ENCODE peak calls at places on chromosomes 1 and 21, in four cellular contexts. D is K562, Q is H1, L is HepG2. C is an unnamed sample.
A peak's percentile ranks its signal among the peaks of the same experiment; 100 is the strongest.

GRCh38 chr1:119964673-119965363 is 68.5 kb upstream of the ADAM30 start:
- DNase-seq in D (no peak), Q (no peak), L (no peak), C (no peak)

GRCh38 chr1:24949331-24949881 is 19.3 kb upstream of the RUNX3 start:
- DNase-seq in D (no peak), Q (no peak), L (peak; percentile 15), C (no peak)

GRCh38 chr1:245108909-245109308 is 45.9 kb upstream of the KIF26B start:
- DNase-seq in D (no peak), Q (no peak), L (no peak), C (no peak)

GRCh38 chr1:172414331-172414730 is 6.2 kb upstream of the C1orf105 start:
- DNase-seq in D (no peak), Q (no peak), L (no peak), C (no peak)

GRCh38 chr1:114521396-114522263 is 10.6 kb upstream of the TRIM33 start:
- DNase-seq in D (no peak), Q (no peak), L (no peak), C (no peak)

GRCh38 chr1:15314328-15315281 is 67.6 kb downstream of the FHAD1 start:
- DNase-seq in D (no peak), Q (no peak), L (no peak), C (no peak)

GRCh38 chr1:194014004-194014403 is 827.6 kb upstream of the B3GALT2 start:
- DNase-seq in D (no peak), Q (no peak), L (no peak), C (no peak)

GRCh38 chr1:170732262-170732595 is 68.3 kb downstream of the PRRX1 start:
- DNase-seq in D (no peak), Q (no peak), L (no peak), C (no peak)

GRCh38 chr1:108646661-108647269 is 14.1 kb downstream of the HENMT1 start:
- DNase-seq in D (no peak), Q (no peak), L (peak; percentile 84), C (no peak)

GRCh38 chr1:224494343-224494742 is 59.7 kb upstream of the WDR26 start:
- DNase-seq in D (no peak), Q (no peak), L (no peak), C (no peak)

GRCh38 chr1:8560611-8561544 is 243.0 kb downstream of the SLC45A1 start:
- DNase-seq in D (peak; percentile 53), Q (no peak), L (peak; percentile 61), C (peak; percentile 15)

GRCh38 chr1:2476066-2476999 is at the start of gene PLCH2:
- DNase-seq in D (no peak), Q (no peak), L (no peak), C (no peak)

GRCh38 chr1:40662864-40663263 is 2.6 kb downstream of the RIMS3 start:
- DNase-seq in D (no peak), Q (no peak), L (no peak), C (no peak)

GRCh38 chr1:84246228-84246627 is 55.3 kb upstream of the SAMD13 start:
- DNase-seq in D (no peak), Q (no peak), L (no peak), C (no peak)

GRCh38 chr1:117573386-117574040 is 32.3 kb upstream of the TENT5C start:
- DNase-seq in D (no peak), Q (no peak), L (no peak), C (no peak)

GRCh38 chr21:41283211-41283818 is 33.3 kb upstream of the FAM3B start:
- DNase-seq in D (peak; percentile 56), Q (no peak), L (peak; percentile 74), C (peak; percentile 69)

GRCh38 chr1:222592171-222592570 is 2.4 kb upstream of the TAF1A start:
- DNase-seq in D (no peak), Q (no peak), L (no peak), C (no peak)

GRCh38 chr1:17287377-17287776 is 20.6 kb upstream of the PADI4 start:
- DNase-seq in D (no peak), Q (no peak), L (no peak), C (peak; percentile 75)

GRCh38 chr1:51241119-51241518 is 5.0 kb downstream of the RNF11 start:
- DNase-seq in D (no peak), Q (no peak), L (no peak), C (no peak)
- TF ChIP-seq RFX5 in D (no peak), Q (no peak), L (no peak), C (no peak)

GRCh38 chr1:208242829-208243521 is 1.2 kb downstream of the PLXNA2 start:
- DNase-seq in D (peak; percentile 47), Q (no peak), L (no peak), C (peak; percentile 33)
- TF ChIP-seq RNF2 in D (no peak), Q (no peak), L (no peak), C (no peak)

GRCh38 chr1:37071829-37072228 is 37.5 kb upstream of the GRIK3 start:
- DNase-seq in D (no peak), Q (no peak), L (no peak), C (no peak)
- TF ChIP-seq RFX5 in D (no peak), Q (no peak), L (no peak), C (no peak)

GRCh38 chr1:79079770-79080169 is 73.2 kb upstream of the ADGRL4 start:
- DNase-seq in D (no peak), Q (peak; percentile 13), L (no peak), C (peak; percentile 4)
- TF ChIP-seq RNF2 in D (no peak), Q (no peak), L (no peak), C (no peak)

DNA sequence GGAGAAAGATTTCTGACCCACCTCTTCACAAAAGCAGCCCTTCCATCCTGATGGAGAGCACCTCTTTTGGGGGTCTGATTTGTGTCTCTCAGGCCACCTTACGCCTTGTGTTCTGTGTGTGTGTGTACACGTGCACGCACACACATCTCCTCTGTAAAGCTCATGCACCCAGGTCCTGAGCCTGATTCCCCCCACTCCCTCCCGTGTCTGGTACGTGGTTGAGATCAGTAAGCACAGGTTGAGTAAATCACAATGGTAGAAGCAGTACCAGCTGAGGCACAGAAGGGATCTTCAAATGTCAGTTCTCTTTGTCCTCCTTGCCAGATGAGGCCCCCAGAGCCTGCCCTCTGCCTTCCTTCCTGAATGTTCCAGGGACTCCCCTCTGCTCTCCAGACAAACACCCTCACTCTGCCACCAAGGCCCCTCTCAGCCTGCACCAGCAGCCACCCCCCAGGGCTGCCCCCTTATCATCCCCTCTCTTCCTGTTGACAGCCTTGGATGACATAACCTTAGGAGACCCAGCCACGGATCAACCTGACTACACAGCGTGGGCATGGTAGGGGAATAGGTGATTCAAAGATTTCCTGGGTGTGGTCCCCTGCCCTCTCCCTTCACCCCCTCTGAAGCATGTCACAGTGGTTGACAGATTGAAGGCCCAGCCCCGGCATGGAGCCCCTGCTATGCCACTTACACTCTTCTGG is 112.8 kb downstream of the HIVEP3 start:
- DNase-seq in D (no peak), Q (no peak), L (no peak), C (no peak)
- TF ChIP-seq RFX5 in D (no peak), Q (no peak), L (no peak), C (no peak)

GRCh38 chr1:153598309-153599172 is 14.4 kb downstream of the S100A16 start:
- DNase-seq in D (no peak), Q (peak; percentile 53), L (no peak), C (no peak)
- TF ChIP-seq RNF2 in D (no peak), Q (no peak), L (no peak), C (no peak)

C was measured in A549.